ENCODE peak calls at places on chromosomes 12 and 14, in eight cellular contexts. R is pancreas, Q is lung, J is heart right ventricle, X is psoas muscle, C is Panc1, L is K562, V is aorta. M is an unnamed sample.
A peak's percentile ranks its signal among the peaks of the same experiment; 100 is the strongest.

GRCh38 chr12:53048033-53048779 is 1.7 kb upstream of the TNS2 start:
- ATAC-seq in R (peak; percentile 30), Q (no peak), J (peak; percentile 27), X (peak; percentile 63), C (peak; percentile 44), L (no peak), V (no peak), M (no peak)

GRCh38 chr12:115726691-115727090 is 550.8 kb downstream of the MED13L start:
- ATAC-seq in R (no peak), Q (no peak), J (no peak), X (no peak), C (no peak), L (no peak), V (no peak), M (no peak)

GRCh38 chr12:9095322-9095721 is 20.4 kb downstream of the A2M start:
- ATAC-seq in R (no peak), Q (no peak), J (no peak), X (no peak), C (no peak), L (no peak), V (no peak), M (no peak)

GRCh38 chr12:575129-575502 is 88.1 kb downstream of the NINJ2 start:
- ATAC-seq in R (no peak), Q (no peak), J (no peak), X (no peak), C (no peak), L (no peak), V (no peak), M (no peak)

GRCh38 chr14:72909163-72909562 is 15.3 kb upstream of the DPF3 start:
- ATAC-seq in R (peak; percentile 56), Q (no peak), J (peak; percentile 42), X (peak; percentile 76), C (no peak), L (no peak), V (peak; percentile 52), M (no peak)

GRCh38 chr12:89456565-89456964 is 68.0 kb downstream of the GALNT4 start:
- ATAC-seq in R (no peak), Q (no peak), J (no peak), X (no peak), C (no peak), L (no peak), V (no peak), M (no peak)

GRCh38 chr14:50676814-50677516 is 8.9 kb upstream of the SAV1 start:
- ATAC-seq in R (no peak), Q (no peak), J (no peak), X (no peak), C (no peak), L (no peak), V (no peak), M (no peak)

GRCh38 chr14:52706286-52706685 is 714 bp upstream of the PSMC6 start:
- ATAC-seq in R (no peak), Q (no peak), J (no peak), X (no peak), C (no peak), L (peak; percentile 83), V (no peak), M (no peak)

GRCh38 chr14:105385698-105386365 is 12.5 kb upstream of the TEX22 start:
- ATAC-seq in R (no peak), Q (no peak), J (no peak), X (no peak), C (no peak), L (no peak), V (no peak), M (no peak)

GRCh38 chr12:92529944-92530343 is 172.8 kb upstream of the PLEKHG7 start:
- ATAC-seq in R (no peak), Q (no peak), J (no peak), X (no peak), C (no peak), L (no peak), V (no peak), M (no peak)

GRCh38 chr14:48349689-48350088 is 674.3 kb upstream of the MDGA2 start:
- ATAC-seq in R (no peak), Q (no peak), J (no peak), X (no peak), C (no peak), L (no peak), V (no peak), M (no peak)

GRCh38 chr12:32885831-32886230 is 10.7 kb downstream of the PKP2 start:
- ATAC-seq in R (no peak), Q (no peak), J (no peak), X (no peak), C (no peak), L (no peak), V (no peak), M (no peak)

GRCh38 chr14:45990252-45990651 is 661.3 kb downstream of the RPL10L start:
- ATAC-seq in R (no peak), Q (no peak), J (no peak), X (no peak), C (no peak), L (no peak), V (no peak), M (no peak)

GRCh38 chr12:116152268-116152667 is 125.2 kb downstream of the MED13L start:
- ATAC-seq in R (no peak), Q (no peak), J (no peak), X (peak; percentile 57), C (no peak), L (no peak), V (no peak), M (no peak)

GRCh38 chr14:102325791-102326345 is 6.3 kb downstream of the ZNF839 start:
- ATAC-seq in R (no peak), Q (no peak), J (no peak), X (no peak), C (peak; percentile 46), L (no peak), V (no peak), M (no peak)

GRCh38 chr12:13106666-13107065 is 3.2 kb upstream of the GSG1 start:
- ATAC-seq in R (no peak), Q (no peak), J (no peak), X (no peak), C (no peak), L (no peak), V (no peak), M (no peak)

GRCh38 chr12:14216405-14217294 is 148.8 kb upstream of the ATF7IP start:
- ATAC-seq in R (no peak), Q (no peak), J (no peak), X (peak; percentile 49), C (no peak), L (peak; percentile 55), V (no peak), M (no peak)

DNA sequence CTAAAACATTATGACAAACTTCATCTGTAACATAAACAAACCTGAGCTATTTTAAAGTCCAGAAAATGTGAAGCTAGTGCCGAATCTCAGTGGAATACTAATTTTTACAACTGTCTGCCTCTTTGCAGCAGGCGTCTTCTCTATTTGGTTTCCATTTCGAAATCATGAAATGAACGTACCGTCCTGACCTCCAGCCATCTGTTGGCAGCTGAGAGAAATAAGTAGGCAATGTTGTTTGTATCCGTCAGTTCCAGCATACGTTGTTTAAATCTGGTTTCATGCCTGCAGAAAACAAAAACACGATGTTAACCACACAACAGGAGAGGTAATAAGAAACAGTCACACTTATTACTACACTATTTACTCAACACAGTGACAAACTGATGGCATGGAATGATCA is 54.3 kb upstream of the KCNJ8 start:
- ATAC-seq in R (peak; percentile 45), Q (no peak), J (peak; percentile 31), X (peak; percentile 32), C (no peak), L (no peak), V (no peak), M (peak; percentile 69)
- H3K27ac ChIP-seq in R (peak overlapping the region; percentile 50), Q (no peak overlapping the region), J (no peak overlapping the region), X (peak overlapping the region; percentile 2), C (no peak overlapping the region), L (no peak overlapping the region), V (no peak overlapping the region), M (peak overlapping the region; percentile 88)

DNA sequence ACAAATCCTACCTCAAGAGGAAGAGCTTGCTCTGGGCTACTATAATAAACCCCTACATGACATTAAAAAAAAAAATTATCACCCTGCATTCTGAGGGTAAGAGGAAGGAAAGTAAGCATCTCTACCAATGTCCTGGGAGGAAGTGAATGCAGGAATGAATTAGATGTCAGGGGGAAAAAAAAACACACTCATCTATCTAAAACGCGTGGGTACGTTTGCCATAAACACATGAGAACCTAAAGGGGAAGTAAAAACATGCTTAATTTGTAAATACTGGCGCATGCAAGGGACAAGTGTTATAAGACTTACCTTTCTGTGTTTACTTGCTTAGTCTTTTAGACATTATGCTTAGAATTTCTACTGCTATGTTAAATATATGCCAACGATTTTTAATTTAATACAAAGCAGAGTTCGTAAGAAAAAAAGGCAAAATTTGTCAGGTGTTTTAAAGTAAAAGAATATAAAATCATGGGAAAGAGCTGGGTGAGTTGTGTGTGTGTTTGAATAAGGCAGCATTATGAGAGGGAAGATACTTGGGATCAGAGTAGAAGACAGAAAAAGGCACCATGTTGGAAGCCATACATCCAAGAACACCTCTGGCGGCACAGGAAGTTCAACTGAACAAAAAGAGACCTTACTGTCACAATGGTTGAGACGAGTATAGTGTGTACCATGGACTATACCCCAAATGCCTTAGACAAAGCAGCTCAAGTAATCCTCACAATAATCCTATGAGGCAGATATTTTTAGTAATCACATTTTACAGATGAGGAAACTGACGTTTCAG is 1.5 kb downstream of the TMED8 start:
- ATAC-seq in R (no peak), Q (no peak), J (no peak), X (no peak), C (no peak), L (peak; percentile 18), V (no peak), M (no peak)
- H3K4me3 ChIP-seq in R (no peak overlapping the region), Q (no peak overlapping the region), J (peak overlapping the region; percentile 94), X (peak overlapping the region; percentile 92), C (peak overlapping the region; percentile 83), L (peak overlapping the region; percentile 90), V (no peak overlapping the region), M (no peak overlapping the region)

GRCh38 chr12:38961683-38962082 is 56.3 kb upstream of the CPNE8 start:
- ATAC-seq in R (no peak), Q (no peak), J (no peak), X (no peak), C (no peak), L (no peak), V (no peak), M (no peak)
- H3K27ac ChIP-seq in R (no peak overlapping the region), Q (no peak overlapping the region), J (no peak overlapping the region), X (no peak overlapping the region), C (no peak overlapping the region), L (no peak overlapping the region), V (no peak overlapping the region), M (no peak overlapping the region)

DNA sequence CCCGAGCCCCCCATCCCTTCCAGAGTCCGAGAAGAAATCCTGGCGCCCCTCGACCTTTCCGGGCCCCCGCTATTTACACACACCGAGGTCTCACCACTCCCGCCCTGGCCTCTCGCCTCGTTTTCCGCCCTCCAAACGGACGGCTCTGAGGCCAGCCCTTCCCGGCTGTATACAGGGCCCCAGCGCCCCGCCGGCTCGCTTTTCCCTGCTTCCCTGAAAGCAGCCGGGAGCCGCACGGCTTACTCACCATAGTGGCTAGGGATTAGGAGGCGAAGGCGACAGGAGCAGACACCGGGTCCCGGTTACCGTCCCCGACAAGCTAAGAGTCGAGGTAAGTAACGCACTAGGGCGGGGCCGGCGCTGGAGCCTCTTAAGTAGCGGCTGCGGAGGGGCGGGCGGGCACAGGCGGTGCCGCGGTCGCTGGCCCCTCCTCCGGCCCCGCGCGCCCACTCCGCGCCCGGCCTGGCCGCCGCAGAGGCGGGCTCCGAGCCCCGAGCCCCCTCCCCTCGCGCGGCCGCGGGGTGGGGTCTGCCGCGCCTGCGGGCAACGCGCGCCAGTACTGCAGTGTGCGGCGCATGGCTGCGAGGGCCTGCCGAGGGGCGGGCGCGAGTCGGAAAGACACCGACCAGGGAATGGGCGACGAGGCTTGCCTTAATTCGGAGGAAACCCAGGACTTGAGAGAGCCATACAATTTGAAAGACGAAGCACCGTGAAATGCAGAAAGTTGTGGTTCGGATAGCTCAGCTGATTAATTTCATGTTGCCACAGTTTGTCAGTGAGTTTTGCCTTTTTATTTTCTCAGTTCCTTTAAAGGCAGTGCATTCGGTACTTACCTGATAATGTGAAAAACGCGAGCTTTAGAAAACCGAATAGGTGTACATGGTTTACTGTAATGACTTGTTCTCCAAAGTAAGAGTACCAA is at the start of gene TUBA1B:
- ATAC-seq in R (peak; percentile 90), Q (peak; percentile 86), J (peak; percentile 93), X (peak; percentile 89), C (peak; percentile 88), L (peak; percentile 86), V (peak; percentile 97), M (peak; percentile 92)
- H3K4me3 ChIP-seq in R (peak within 1 kb of the TSS; percentile 99), Q (peak within 1 kb of the TSS; percentile 79), J (peak within 1 kb of the TSS; percentile 87), X (peak within 1 kb of the TSS; percentile 89), C (peak within 1 kb of the TSS; percentile 97), L (peak within 1 kb of the TSS; percentile 84), V (peak within 1 kb of the TSS; percentile 72), M (peak within 1 kb of the TSS; percentile 97)

M was measured in gastroesophageal sphincter.